ENCODE peak calls at places on chromosomes 16 and 17, in seven cellular contexts. O, Z, B, R, Y, F and L are unnamed samples.

GRCh38 chr16:19196871-19197270 is 28.8 kb downstream of the SYT17 start:
- DNase-seq in O (no peak), Z (no peak), B (no peak), R (no peak), Y (no peak), F (no peak), L (no peak)

GRCh38 chr16:69123894-69124293 is 8.5 kb downstream of the CHTF8 start:
- DNase-seq in O (peak; percentile 51), Z (peak; percentile 47), B (peak; percentile 60), R (peak; percentile 83), Y (peak; percentile 77), F (no peak), L (peak; percentile 62)

GRCh38 chr17:81193470-81194224 is 27.6 kb upstream of the AATK start:
- DNase-seq in O (no peak), Z (no peak), B (no peak), R (peak; percentile 15), Y (no peak), F (no peak), L (no peak)

GRCh38 chr17:68200689-68201424 is 47.0 kb upstream of the AMZ2 start:
- DNase-seq in O (peak; percentile 69), Z (peak; percentile 81), B (peak; percentile 77), R (peak; percentile 61), Y (peak; percentile 95), F (no peak), L (peak; percentile 48)

GRCh38 chr16:27820646-27821345 is 242.7 kb downstream of the GSG1L start:
- DNase-seq in O (no peak), Z (no peak), B (no peak), R (no peak), Y (peak; percentile 18), F (no peak), L (no peak)

GRCh38 chr17:67121317-67121887 is 77.0 kb downstream of the CACNG1 start:
- DNase-seq in O (no peak), Z (no peak), B (no peak), R (peak; percentile 67), Y (no peak), F (no peak), L (no peak)

GRCh38 chr17:37523715-37524219 is 34.1 kb downstream of the DUSP14 start:
- DNase-seq in O (no peak), Z (no peak), B (no peak), R (no peak), Y (peak; percentile 79), F (no peak), L (no peak)

GRCh38 chr16:4660454-4661007 is 32.8 kb upstream of the NUDT16L1 start:
- DNase-seq in O (no peak), Z (no peak), B (no peak), R (peak; percentile 25), Y (no peak), F (no peak), L (no peak)

GRCh38 chr16:4319454-4319853 is 3.6 kb downstream of the GLIS2 start:
- DNase-seq in O (peak; percentile 21), Z (no peak), B (no peak), R (no peak), Y (no peak), F (no peak), L (no peak)

GRCh38 chr16:68479271-68479670 is 31.0 kb upstream of the SMPD3 start:
- DNase-seq in O (no peak), Z (no peak), B (no peak), R (no peak), Y (no peak), F (no peak), L (no peak)

GRCh38 chr16:21698169-21699032 is 34.6 kb downstream of the OTOA start:
- DNase-seq in O (no peak), Z (no peak), B (no peak), R (no peak), Y (no peak), F (no peak), L (no peak)

GRCh38 chr17:1486802-1487695 is 5.4 kb downstream of the MYO1C start:
- DNase-seq in O (peak; percentile 55), Z (peak; percentile 96), B (peak; percentile 81), R (peak; percentile 47), Y (peak; percentile 98), F (peak; percentile 62), L (peak; percentile 52)

GRCh38 chr16:660459-661183 is 7.3 kb upstream of the RHOT2 start:
- DNase-seq in O (peak; percentile 95), Z (peak; percentile 87), B (peak; percentile 70), R (peak; percentile 89), Y (peak; percentile 96), F (no peak), L (peak; percentile 76)

GRCh38 chr16:65546353-65546791 is 424.5 kb upstream of the CDH11 start:
- DNase-seq in O (no peak), Z (no peak), B (no peak), R (peak; percentile 81), Y (no peak), F (no peak), L (peak; percentile 35)

GRCh38 chr16:65543781-65544740 is 422.2 kb upstream of the CDH11 start:
- DNase-seq in O (no peak), Z (no peak), B (no peak), R (no peak), Y (no peak), F (no peak), L (no peak)

GRCh38 chr16:65547799-65548446 is 426.1 kb upstream of the CDH11 start:
- DNase-seq in O (no peak), Z (no peak), B (no peak), R (peak; percentile 98), Y (no peak), F (no peak), L (peak; percentile 92)

DNA sequence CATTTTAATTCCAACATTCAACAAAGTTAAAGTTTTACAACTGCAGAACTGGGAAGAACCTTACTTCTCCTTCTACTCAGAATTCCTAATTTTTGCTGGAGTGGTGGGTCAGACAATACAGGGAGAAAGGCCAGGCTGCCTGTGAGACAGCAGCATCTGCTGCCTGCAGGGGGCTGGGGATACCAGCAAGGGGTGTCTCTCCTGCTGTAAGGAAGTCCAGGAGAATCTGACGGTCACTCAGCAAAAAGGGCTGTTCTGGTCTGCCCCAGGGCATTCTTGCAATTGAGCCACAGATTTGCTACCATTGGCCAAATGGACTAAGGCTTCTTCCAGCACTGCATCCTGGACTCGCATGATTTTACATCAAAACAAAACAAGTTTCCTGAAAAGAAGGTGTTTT is 426.6 kb upstream of the CDH11 start:
- DNase-seq in O (no peak), Z (no peak), B (no peak), R (no peak), Y (no peak), F (no peak), L (peak; percentile 19)
- TF ChIP-seq CTCF in O (no peak), Z (no peak), B (no peak), R (peak; percentile 41), Y (no peak), F (no peak), L (peak; percentile 53)

GRCh38 chr17:7855643-7856080 is 796 bp downstream of the TMEM88 start:
- DNase-seq in O (peak; percentile 35), Z (no peak), B (no peak), R (no peak), Y (no peak), F (no peak), L (no peak)
- TF ChIP-seq CTCF in O (no peak), Z (no peak), B (no peak), R (no peak), Y (no peak), F (no peak), L (no peak)

GRCh38 chr16:23296994-23297393 is 5.1 kb upstream of the SCNN1B start:
- DNase-seq in O (no peak), Z (peak; percentile 29), B (peak; percentile 43), R (no peak), Y (no peak), F (no peak), L (no peak)
- TF ChIP-seq CTCF in O (no peak), Z (peak; percentile 55), B (no peak), R (no peak), Y (no peak), F (no peak), L (peak; percentile 34)

GRCh38 chr16:71473891-71474290 is 11.8 kb upstream of the ZNF23 start:
- DNase-seq in O (no peak), Z (no peak), B (no peak), R (no peak), Y (no peak), F (no peak), L (peak; percentile 10)
- TF ChIP-seq CTCF in O (no peak), Z (no peak), B (no peak), R (no peak), Y (no peak), F (no peak), L (no peak)

GRCh38 chr16:22857296-22857695 is 43.3 kb downstream of the HS3ST2 start:
- DNase-seq in O (no peak), Z (no peak), B (no peak), R (no peak), Y (no peak), F (no peak), L (no peak)

GRCh38 chr16:22859925-22860324 is 46.0 kb downstream of the HS3ST2 start:
- DNase-seq in O (no peak), Z (no peak), B (no peak), R (no peak), Y (no peak), F (no peak), L (no peak)

GRCh38 chr16:22849517-22849916 is 35.6 kb downstream of the HS3ST2 start:
- DNase-seq in O (no peak), Z (no peak), B (no peak), R (no peak), Y (no peak), F (no peak), L (no peak)

DNA sequence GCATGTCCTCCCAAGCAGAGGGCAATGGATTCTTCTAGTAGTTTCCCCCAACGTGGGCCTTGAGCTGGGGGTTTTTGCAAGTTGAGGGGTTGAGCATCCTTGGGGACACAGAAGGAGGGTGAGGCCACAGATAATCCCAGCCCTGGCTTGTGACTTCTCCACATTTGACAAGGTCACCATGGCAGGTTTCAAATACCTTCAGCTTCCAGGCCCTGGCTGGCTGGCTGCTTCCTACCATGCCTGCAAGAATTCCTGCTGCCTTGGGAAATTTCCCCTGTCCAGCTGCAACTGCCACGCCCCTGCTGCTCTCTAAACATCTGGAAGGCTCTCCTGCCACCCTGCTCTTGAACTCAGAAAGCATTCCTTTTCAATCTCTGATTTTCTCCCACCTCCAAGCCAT is 41.3 kb downstream of the HS3ST2 start:
- DNase-seq in O (no peak), Z (no peak), B (no peak), R (no peak), Y (peak; percentile 46), F (no peak), L (no peak)
- TF ChIP-seq CTCF in O (no peak), Z (no peak), B (no peak), R (no peak), Y (no peak), F (no peak), L (no peak)

DNA sequence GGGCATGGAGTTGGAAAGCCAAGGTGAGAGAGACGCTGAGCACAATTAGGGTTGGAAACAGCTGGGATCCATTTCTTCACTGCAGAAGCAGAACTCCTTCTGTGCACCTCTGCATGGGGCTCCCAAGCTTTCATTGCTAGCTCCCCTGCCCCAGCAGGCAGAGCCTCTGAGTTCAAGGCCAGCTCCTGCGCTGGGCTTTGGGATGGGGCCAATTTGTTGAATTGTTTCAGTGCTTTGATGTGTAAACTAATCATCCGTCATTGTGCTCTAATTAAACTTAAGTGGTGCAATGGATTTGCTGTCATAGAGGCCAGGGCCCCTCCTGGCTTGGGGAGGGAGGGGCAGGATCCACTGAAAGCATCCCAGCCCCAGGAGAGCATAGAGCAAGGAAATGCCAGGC is 13.5 kb upstream of the LYRM9 start:
- DNase-seq in O (no peak), Z (no peak), B (no peak), R (no peak), Y (no peak), F (no peak), L (no peak)
- TF ChIP-seq CTCF in O (no peak), Z (no peak), B (no peak), R (no peak), Y (no peak), F (no peak), L (no peak)